ENCODE peak calls at places on chromosome 6, in six cellular contexts. One of them, this sample, is unnamed. For H3K4me1 and H3K9me3, the result is how much of the 10 kb centered on the place peaks cover.

GRCh38 chr6:168158280-168158979 is 79.4 kb upstream of the FRMD1 start:
- DNase-seq in esophagus muscularis mucosa: peak
- DNase-seq in thoracic aorta: no peak
- DNase-seq in CD8-positive, alpha-beta T cell: no peak
- DNase-seq in psoas muscle: no peak
- DNase-seq in Peyer's patch: no peak
- DNase-seq in this sample: no peak

GRCh38 chr6:156396791-156397418 is 380.3 kb upstream of the ARID1B start:
- DNase-seq in thoracic aorta: no peak
- DNase-seq in esophagus muscularis mucosa: peak
- DNase-seq in CD8-positive, alpha-beta T cell: no peak
- DNase-seq in Peyer's patch: peak
- DNase-seq in psoas muscle: no peak
- DNase-seq in this sample: no peak

GRCh38 chr6:132937466-132937906 is 123.1 kb downstream of the RPS12 start:
- DNase-seq in psoas muscle: no peak
- DNase-seq in thoracic aorta: no peak
- DNase-seq in Peyer's patch: no peak
- DNase-seq in esophagus muscularis mucosa: no peak
- DNase-seq in CD8-positive, alpha-beta T cell: no peak
- DNase-seq in this sample: no peak

GRCh38 chr6:25866011-25866410 is 8.0 kb downstream of the SLC17A3 start:
- DNase-seq in Peyer's patch: no peak
- DNase-seq in esophagus muscularis mucosa: no peak
- DNase-seq in psoas muscle: no peak
- DNase-seq in CD8-positive, alpha-beta T cell: no peak
- DNase-seq in thoracic aorta: no peak
- DNase-seq in this sample: no peak

GRCh38 chr6:152273638-152274037 is 363.5 kb downstream of the SYNE1 start:
- DNase-seq in thoracic aorta: no peak
- DNase-seq in Peyer's patch: no peak
- DNase-seq in psoas muscle: peak
- DNase-seq in esophagus muscularis mucosa: no peak
- DNase-seq in CD8-positive, alpha-beta T cell: no peak
- DNase-seq in this sample: no peak

GRCh38 chr6:101302593-101302992 is 90.9 kb upstream of the GRIK2 start:
- DNase-seq in psoas muscle: no peak
- DNase-seq in esophagus muscularis mucosa: no peak
- DNase-seq in thoracic aorta: no peak
- DNase-seq in Peyer's patch: peak
- DNase-seq in CD8-positive, alpha-beta T cell: no peak
- DNase-seq in this sample: no peak

GRCh38 chr6:138017156-138017757 is 90.0 kb downstream of the PERP start:
- DNase-seq in psoas muscle: no peak
- DNase-seq in CD8-positive, alpha-beta T cell: no peak
- DNase-seq in esophagus muscularis mucosa: peak
- DNase-seq in thoracic aorta: no peak
- DNase-seq in Peyer's patch: no peak
- DNase-seq in this sample: no peak

GRCh38 chr6:89501239-89501638 is 68.3 kb downstream of the ANKRD6 start:
- DNase-seq in esophagus muscularis mucosa: no peak
- DNase-seq in Peyer's patch: no peak
- DNase-seq in thoracic aorta: no peak
- DNase-seq in CD8-positive, alpha-beta T cell: no peak
- DNase-seq in psoas muscle: no peak
- DNase-seq in this sample: no peak

GRCh38 chr6:22363166-22363965 is 66.5 kb upstream of the PRL start:
- DNase-seq in CD8-positive, alpha-beta T cell: no peak
- DNase-seq in thoracic aorta: no peak
- DNase-seq in psoas muscle: no peak
- DNase-seq in Peyer's patch: no peak
- DNase-seq in esophagus muscularis mucosa: no peak
- DNase-seq in this sample: no peak

GRCh38 chr6:142874676-142875075 is 70.3 kb downstream of the HIVEP2 start:
- DNase-seq in thoracic aorta: no peak
- DNase-seq in CD8-positive, alpha-beta T cell: no peak
- DNase-seq in Peyer's patch: peak
- DNase-seq in psoas muscle: no peak
- DNase-seq in esophagus muscularis mucosa: no peak
- DNase-seq in this sample: no peak

GRCh38 chr6:5541751-5542432 is 280.6 kb downstream of the FARS2 start:
- DNase-seq in thoracic aorta: no peak
- DNase-seq in CD8-positive, alpha-beta T cell: no peak
- DNase-seq in Peyer's patch: no peak
- DNase-seq in esophagus muscularis mucosa: no peak
- DNase-seq in psoas muscle: no peak
- DNase-seq in this sample: no peak

GRCh38 chr6:56594699-56595098 is 48.0 kb downstream of the DST start:
- DNase-seq in thoracic aorta: no peak
- DNase-seq in psoas muscle: no peak
- DNase-seq in Peyer's patch: peak
- DNase-seq in CD8-positive, alpha-beta T cell: no peak
- DNase-seq in esophagus muscularis mucosa: no peak
- DNase-seq in this sample: no peak

GRCh38 chr6:139336488-139336887 is 38.0 kb downstream of the CITED2 start:
- DNase-seq in thoracic aorta: no peak
- DNase-seq in Peyer's patch: no peak
- DNase-seq in esophagus muscularis mucosa: no peak
- DNase-seq in psoas muscle: peak
- DNase-seq in CD8-positive, alpha-beta T cell: no peak
- DNase-seq in this sample: peak

GRCh38 chr6:70072540-70073179 is 206.3 kb downstream of the COL19A1 start:
- DNase-seq in thoracic aorta: no peak
- DNase-seq in Peyer's patch: no peak
- DNase-seq in esophagus muscularis mucosa: no peak
- DNase-seq in CD8-positive, alpha-beta T cell: no peak
- DNase-seq in psoas muscle: no peak
- DNase-seq in this sample: no peak

GRCh38 chr6:44511126-44511525 is 123.6 kb downstream of the CDC5L start:
- DNase-seq in thoracic aorta: no peak
- DNase-seq in CD8-positive, alpha-beta T cell: no peak
- DNase-seq in Peyer's patch: no peak
- DNase-seq in esophagus muscularis mucosa: no peak
- DNase-seq in psoas muscle: no peak
- DNase-seq in this sample: no peak

GRCh38 chr6:40668203-40668602 is 81.0 kb upstream of the LRFN2 start:
- DNase-seq in thoracic aorta: no peak
- DNase-seq in psoas muscle: no peak
- DNase-seq in CD8-positive, alpha-beta T cell: no peak
- DNase-seq in Peyer's patch: no peak
- DNase-seq in esophagus muscularis mucosa: no peak
- DNase-seq in this sample: no peak

GRCh38 chr6:122804962-122805499 is 16.0 kb downstream of the SMPDL3A start:
- DNase-seq in psoas muscle: no peak
- DNase-seq in CD8-positive, alpha-beta T cell: no peak
- DNase-seq in Peyer's patch: no peak
- DNase-seq in esophagus muscularis mucosa: no peak
- DNase-seq in thoracic aorta: no peak
- DNase-seq in this sample: no peak

GRCh38 chr6:138105880-138106664 is 1.1 kb downstream of the PERP start:
- DNase-seq in thoracic aorta: no peak
- DNase-seq in Peyer's patch: no peak
- DNase-seq in psoas muscle: no peak
- DNase-seq in esophagus muscularis mucosa: no peak
- DNase-seq in CD8-positive, alpha-beta T cell: no peak
- DNase-seq in this sample: peak

GRCh38 chr6:129485746-129486145 is 224.2 kb downstream of the ARHGAP18 start:
- DNase-seq in thoracic aorta: no peak
- DNase-seq in psoas muscle: no peak
- DNase-seq in CD8-positive, alpha-beta T cell: no peak
- DNase-seq in Peyer's patch: no peak
- DNase-seq in esophagus muscularis mucosa: no peak
- DNase-seq in this sample: no peak

GRCh38 chr6:7219310-7219709 is 93.7 kb downstream of the SSR1 start:
- DNase-seq in thoracic aorta: no peak
- DNase-seq in esophagus muscularis mucosa: no peak
- DNase-seq in Peyer's patch: peak
- DNase-seq in psoas muscle: no peak
- DNase-seq in CD8-positive, alpha-beta T cell: no peak
- DNase-seq in this sample: peak

GRCh38 chr6:11009353-11009752 is 34.8 kb downstream of the ELOVL2 start:
- DNase-seq in CD8-positive, alpha-beta T cell: no peak
- DNase-seq in esophagus muscularis mucosa: no peak
- DNase-seq in psoas muscle: no peak
- DNase-seq in Peyer's patch: no peak
- DNase-seq in thoracic aorta: no peak
- DNase-seq in this sample: no peak

GRCh38 chr6:144006731-144007454 is 1.2 kb downstream of the PLAGL1 start:
- DNase-seq in thoracic aorta: no peak
- DNase-seq in esophagus muscularis mucosa: no peak
- DNase-seq in CD8-positive, alpha-beta T cell: no peak
- DNase-seq in Peyer's patch: no peak
- DNase-seq in psoas muscle: peak
- DNase-seq in this sample: peak

GRCh38 chr6:16723833-16724232 is 37.4 kb downstream of the ATXN1 start:
- DNase-seq in thoracic aorta: no peak
- DNase-seq in Peyer's patch: peak
- DNase-seq in esophagus muscularis mucosa: no peak
- DNase-seq in CD8-positive, alpha-beta T cell: no peak
- DNase-seq in psoas muscle: no peak
- DNase-seq in this sample: no peak

GRCh38 chr6:169097336-169098052 is 156.2 kb downstream of the THBS2 start:
- DNase-seq in psoas muscle: no peak
- DNase-seq in thoracic aorta: no peak
- DNase-seq in CD8-positive, alpha-beta T cell: no peak
- DNase-seq in esophagus muscularis mucosa: peak
- DNase-seq in Peyer's patch: no peak
- DNase-seq in this sample: no peak

GRCh38 chr6:138410048-138410735 is 6.2 kb downstream of the HEBP2 start:
- DNase-seq in Peyer's patch: peak
- DNase-seq in CD8-positive, alpha-beta T cell: no peak
- DNase-seq in esophagus muscularis mucosa: no peak
- DNase-seq in psoas muscle: peak
- DNase-seq in thoracic aorta: no peak
- DNase-seq in this sample: no peak

DNA sequence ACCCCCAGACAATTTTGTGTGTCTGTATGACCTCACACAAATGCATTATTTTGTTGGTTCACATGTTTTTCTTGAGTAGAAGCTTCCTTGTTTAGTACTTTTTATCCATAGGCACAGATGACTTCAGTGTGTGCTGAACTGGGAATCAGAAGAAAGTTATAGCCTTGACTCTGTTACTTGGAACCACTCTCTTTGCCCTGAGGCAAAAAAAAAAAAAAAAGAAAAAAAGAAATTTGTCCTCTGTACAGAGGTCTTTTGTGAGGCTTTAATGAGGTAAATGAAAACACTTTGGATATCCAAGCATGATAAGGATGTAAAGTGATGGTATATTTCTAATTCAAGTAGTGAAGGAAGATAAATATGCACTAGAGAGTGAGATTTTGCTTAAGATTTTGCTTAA is 51.9 kb downstream of the TRMT11 start:
- DNase-seq in psoas muscle: no peak
- DNase-seq in thoracic aorta: no peak
- DNase-seq in CD8-positive, alpha-beta T cell: no peak
- DNase-seq in Peyer's patch: no peak
- DNase-seq in esophagus muscularis mucosa: no peak
- DNase-seq in this sample: no peak
- H3K4me1 ChIP-seq in psoas muscle: under half
- H3K4me1 ChIP-seq in thoracic aorta: under half
- H3K4me1 ChIP-seq in CD8-positive, alpha-beta T cell: under half
- H3K4me1 ChIP-seq in Peyer's patch: under half
- H3K4me1 ChIP-seq in esophagus muscularis mucosa: under half
- H3K4me1 ChIP-seq in this sample: under half

DNA sequence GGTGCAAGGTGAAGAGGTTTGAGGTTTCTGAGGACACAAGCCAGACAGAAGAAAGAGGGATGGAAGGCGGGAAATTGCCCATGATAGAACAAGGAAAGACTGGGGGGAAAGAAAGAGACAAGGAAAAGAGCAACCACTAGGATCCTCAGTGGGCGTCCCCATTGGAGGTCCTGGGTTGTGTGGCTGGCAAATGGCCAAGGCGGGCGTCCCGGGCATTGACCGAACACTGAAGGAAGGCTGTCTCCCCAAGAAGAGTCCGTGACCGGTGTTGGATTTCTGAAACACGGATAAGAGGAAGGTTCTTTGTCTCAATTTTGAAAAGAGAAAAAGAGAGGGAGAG is 746.6 kb upstream of the ADGRB3 start:
- DNase-seq in esophagus muscularis mucosa: no peak
- DNase-seq in thoracic aorta: no peak
- DNase-seq in Peyer's patch: no peak
- DNase-seq in psoas muscle: no peak
- DNase-seq in CD8-positive, alpha-beta T cell: no peak
- DNase-seq in this sample: no peak
- TF ChIP-seq CTCF in esophagus muscularis mucosa: no peak
- TF ChIP-seq CTCF in thoracic aorta: no peak
- TF ChIP-seq CTCF in Peyer's patch: no peak
- TF ChIP-seq CTCF in psoas muscle: no peak
- TF ChIP-seq CTCF in CD8-positive, alpha-beta T cell: no peak
- TF ChIP-seq CTCF in this sample: no peak

DNA sequence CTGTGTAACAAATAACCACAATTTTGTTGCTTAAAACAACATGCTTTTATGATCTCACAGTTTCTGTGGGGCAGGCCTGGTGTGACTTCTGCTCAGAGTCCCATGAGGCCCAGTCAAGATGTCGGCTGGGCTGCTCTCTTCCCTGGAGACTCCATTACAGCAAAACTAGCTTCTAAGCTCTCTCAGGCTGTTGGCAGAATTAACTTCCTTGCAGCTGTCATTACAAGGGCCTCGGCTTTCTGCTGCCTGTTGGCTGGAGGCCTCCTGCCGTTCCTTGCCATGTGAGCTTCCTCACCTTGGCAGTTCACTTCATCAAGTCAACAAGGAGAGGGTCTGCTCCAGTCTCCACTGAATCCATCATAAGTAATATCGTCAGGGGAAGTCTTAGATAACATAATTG is 659.2 kb downstream of the PRKN start:
- DNase-seq in Peyer's patch: no peak
- DNase-seq in CD8-positive, alpha-beta T cell: no peak
- DNase-seq in esophagus muscularis mucosa: no peak
- DNase-seq in psoas muscle: no peak
- DNase-seq in thoracic aorta: no peak
- DNase-seq in this sample: no peak
- H3K9me3 ChIP-seq in Peyer's patch: under half
- H3K9me3 ChIP-seq in CD8-positive, alpha-beta T cell: under half
- H3K9me3 ChIP-seq in esophagus muscularis mucosa: under half
- H3K9me3 ChIP-seq in psoas muscle: under half
- H3K9me3 ChIP-seq in thoracic aorta: under half
- H3K9me3 ChIP-seq in this sample: under half

GRCh38 chr6:46376562-46376969 is 114.7 kb downstream of the RCAN2 start:
- DNase-seq in CD8-positive, alpha-beta T cell: no peak
- DNase-seq in Peyer's patch: peak
- DNase-seq in esophagus muscularis mucosa: no peak
- DNase-seq in thoracic aorta: no peak
- DNase-seq in psoas muscle: no peak
- DNase-seq in this sample: no peak

GRCh38 chr6:46378882-46379405 is 112.3 kb downstream of the RCAN2 start:
- DNase-seq in psoas muscle: no peak
- DNase-seq in thoracic aorta: no peak
- DNase-seq in Peyer's patch: no peak
- DNase-seq in esophagus muscularis mucosa: no peak
- DNase-seq in CD8-positive, alpha-beta T cell: no peak
- DNase-seq in this sample: no peak

GRCh38 chr6:46380152-46380807 is 111.0 kb downstream of the RCAN2 start:
- DNase-seq in esophagus muscularis mucosa: no peak
- DNase-seq in CD8-positive, alpha-beta T cell: no peak
- DNase-seq in thoracic aorta: no peak
- DNase-seq in Peyer's patch: no peak
- DNase-seq in psoas muscle: no peak
- DNase-seq in this sample: no peak

GRCh38 chr6:46378161-46378881 is 112.9 kb downstream of the RCAN2 start:
- DNase-seq in Peyer's patch: no peak
- DNase-seq in esophagus muscularis mucosa: no peak
- DNase-seq in psoas muscle: no peak
- DNase-seq in thoracic aorta: no peak
- DNase-seq in CD8-positive, alpha-beta T cell: no peak
- DNase-seq in this sample: no peak

GRCh38 chr6:46377209-46377608 is 114.0 kb downstream of the RCAN2 start:
- DNase-seq in psoas muscle: no peak
- DNase-seq in esophagus muscularis mucosa: no peak
- DNase-seq in thoracic aorta: no peak
- DNase-seq in CD8-positive, alpha-beta T cell: no peak
- DNase-seq in Peyer's patch: no peak
- DNase-seq in this sample: no peak
- H3K4me1 ChIP-seq in psoas muscle: under half
- H3K4me1 ChIP-seq in esophagus muscularis mucosa: under half
- H3K4me1 ChIP-seq in thoracic aorta: half or more
- H3K4me1 ChIP-seq in CD8-positive, alpha-beta T cell: under half
- H3K4me1 ChIP-seq in Peyer's patch: under half
- H3K4me1 ChIP-seq in this sample: under half